ENCODE peak calls at places on chromosome 1, in nine cellular contexts. One of them, this sample, is unnamed.

GRCh38 chr1:184791199-184791935 is 36.7 kb upstream of the EDEM3 start:
- DNase-seq in GM12865: no peak
- DNase-seq in bronchial epithelial cell: no peak
- DNase-seq in MCF 10A: no peak
- DNase-seq in endodermal cell: no peak
- DNase-seq in right atrium auricular region: no peak
- DNase-seq in pancreas: no peak
- DNase-seq in GM23338: no peak
- DNase-seq in choroid plexus epithelial cell: peak; percentile 40
- DNase-seq in this sample: no peak

GRCh38 chr1:193754732-193755427 is 568.5 kb upstream of the B3GALT2 start:
- DNase-seq in choroid plexus epithelial cell: peak; percentile 30
- DNase-seq in GM12865: peak; percentile 1
- DNase-seq in GM23338: peak; percentile 47
- DNase-seq in right atrium auricular region: no peak
- DNase-seq in bronchial epithelial cell: peak; percentile 10
- DNase-seq in MCF 10A: peak; percentile 24
- DNase-seq in pancreas: no peak
- DNase-seq in endodermal cell: no peak
- DNase-seq in this sample: no peak

GRCh38 chr1:226989081-226989747 is 49.1 kb downstream of the COQ8A start:
- DNase-seq in endodermal cell: no peak
- DNase-seq in right atrium auricular region: no peak
- DNase-seq in bronchial epithelial cell: no peak
- DNase-seq in GM23338: no peak
- DNase-seq in pancreas: peak; percentile 5
- DNase-seq in GM12865: no peak
- DNase-seq in choroid plexus epithelial cell: no peak
- DNase-seq in MCF 10A: no peak
- DNase-seq in this sample: no peak

GRCh38 chr1:244778356-244778755 is 57.1 kb upstream of the COX20 start:
- DNase-seq in MCF 10A: peak; percentile 92
- DNase-seq in bronchial epithelial cell: peak; percentile 85
- DNase-seq in choroid plexus epithelial cell: peak; percentile 81
- DNase-seq in pancreas: no peak
- DNase-seq in right atrium auricular region: no peak
- DNase-seq in endodermal cell: no peak
- DNase-seq in GM12865: no peak
- DNase-seq in GM23338: no peak
- DNase-seq in this sample: no peak

GRCh38 chr1:66383168-66383567 is 150.8 kb upstream of the SGIP1 start:
- DNase-seq in bronchial epithelial cell: no peak
- DNase-seq in GM12865: no peak
- DNase-seq in endodermal cell: no peak
- DNase-seq in GM23338: peak; percentile 45
- DNase-seq in right atrium auricular region: no peak
- DNase-seq in choroid plexus epithelial cell: no peak
- DNase-seq in pancreas: no peak
- DNase-seq in MCF 10A: peak; percentile 13
- DNase-seq in this sample: no peak

GRCh38 chr1:227941509-227942020 is 6.2 kb downstream of the WNT9A start:
- DNase-seq in bronchial epithelial cell: no peak
- DNase-seq in MCF 10A: no peak
- DNase-seq in right atrium auricular region: no peak
- DNase-seq in pancreas: no peak
- DNase-seq in GM12865: no peak
- DNase-seq in GM23338: peak; percentile 53
- DNase-seq in choroid plexus epithelial cell: no peak
- DNase-seq in endodermal cell: peak; percentile 67
- DNase-seq in this sample: no peak

GRCh38 chr1:240511789-240512188 is 100.2 kb downstream of the GREM2 start:
- DNase-seq in choroid plexus epithelial cell: no peak
- DNase-seq in pancreas: no peak
- DNase-seq in MCF 10A: no peak
- DNase-seq in GM12865: no peak
- DNase-seq in right atrium auricular region: no peak
- DNase-seq in bronchial epithelial cell: no peak
- DNase-seq in GM23338: no peak
- DNase-seq in endodermal cell: no peak
- DNase-seq in this sample: no peak

GRCh38 chr1:38815903-38816627 is 43.5 kb downstream of the RRAGC start:
- DNase-seq in choroid plexus epithelial cell: no peak
- DNase-seq in bronchial epithelial cell: no peak
- DNase-seq in GM23338: peak; percentile 53
- DNase-seq in MCF 10A: no peak
- DNase-seq in pancreas: no peak
- DNase-seq in GM12865: peak; percentile 93
- DNase-seq in endodermal cell: no peak
- DNase-seq in right atrium auricular region: no peak
- DNase-seq in this sample: no peak

GRCh38 chr1:101898137-101898536 is 98.6 kb downstream of the OLFM3 start:
- DNase-seq in MCF 10A: no peak
- DNase-seq in right atrium auricular region: no peak
- DNase-seq in choroid plexus epithelial cell: no peak
- DNase-seq in bronchial epithelial cell: no peak
- DNase-seq in GM23338: no peak
- DNase-seq in GM12865: no peak
- DNase-seq in pancreas: no peak
- DNase-seq in endodermal cell: no peak
- DNase-seq in this sample: no peak

GRCh38 chr1:116252785-116253184 is 120.3 kb upstream of the ATP1A1 start:
- DNase-seq in endodermal cell: no peak
- DNase-seq in GM12865: no peak
- DNase-seq in bronchial epithelial cell: no peak
- DNase-seq in right atrium auricular region: no peak
- DNase-seq in MCF 10A: no peak
- DNase-seq in pancreas: no peak
- DNase-seq in GM23338: no peak
- DNase-seq in choroid plexus epithelial cell: no peak
- DNase-seq in this sample: no peak

GRCh38 chr1:96365076-96365475 is 356.5 kb upstream of the PTBP2 start:
- DNase-seq in right atrium auricular region: no peak
- DNase-seq in MCF 10A: peak; percentile 64
- DNase-seq in choroid plexus epithelial cell: peak; percentile 54
- DNase-seq in endodermal cell: no peak
- DNase-seq in GM12865: no peak
- DNase-seq in pancreas: no peak
- DNase-seq in bronchial epithelial cell: no peak
- DNase-seq in GM23338: no peak
- DNase-seq in this sample: no peak

GRCh38 chr1:96365596-96365995 is 356.0 kb upstream of the PTBP2 start:
- DNase-seq in choroid plexus epithelial cell: peak; percentile 65
- DNase-seq in GM23338: no peak
- DNase-seq in endodermal cell: no peak
- DNase-seq in bronchial epithelial cell: no peak
- DNase-seq in pancreas: no peak
- DNase-seq in MCF 10A: peak; percentile 76
- DNase-seq in right atrium auricular region: no peak
- DNase-seq in GM12865: no peak
- DNase-seq in this sample: no peak

GRCh38 chr1:96366516-96366915 is 355.1 kb upstream of the PTBP2 start:
- DNase-seq in choroid plexus epithelial cell: peak; percentile 44
- DNase-seq in GM12865: no peak
- DNase-seq in endodermal cell: no peak
- DNase-seq in bronchial epithelial cell: peak; percentile 15
- DNase-seq in right atrium auricular region: no peak
- DNase-seq in GM23338: no peak
- DNase-seq in MCF 10A: no peak
- DNase-seq in pancreas: no peak
- DNase-seq in this sample: no peak

GRCh38 chr1:96370752-96371151 is 350.8 kb upstream of the PTBP2 start:
- DNase-seq in choroid plexus epithelial cell: peak; percentile 90
- DNase-seq in MCF 10A: peak; percentile 84
- DNase-seq in GM23338: no peak
- DNase-seq in right atrium auricular region: no peak
- DNase-seq in bronchial epithelial cell: peak; percentile 65
- DNase-seq in endodermal cell: no peak
- DNase-seq in pancreas: no peak
- DNase-seq in GM12865: no peak
- DNase-seq in this sample: no peak

DNA sequence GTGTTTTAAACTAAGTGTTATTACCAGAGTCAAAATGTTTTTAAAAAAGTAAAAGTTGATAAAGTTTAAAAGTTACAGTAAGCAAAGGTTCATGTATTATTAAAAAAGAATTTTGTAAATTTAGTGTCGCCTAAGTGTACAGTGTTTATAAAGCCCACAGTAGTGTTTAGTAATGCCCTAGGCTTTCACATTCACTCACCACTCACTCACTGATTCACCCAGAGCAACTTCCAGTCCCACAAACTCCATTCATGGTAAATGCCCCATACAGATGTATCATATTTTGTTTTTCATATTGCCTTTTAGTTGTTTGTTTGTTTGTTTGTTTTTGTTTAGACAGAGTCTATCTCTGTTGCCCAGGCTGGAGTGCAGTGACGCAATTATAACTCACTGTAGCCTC is 353.8 kb upstream of the PTBP2 start:
- DNase-seq in pancreas: no peak
- DNase-seq in endodermal cell: no peak
- DNase-seq in GM23338: no peak
- DNase-seq in MCF 10A: no peak
- DNase-seq in right atrium auricular region: no peak
- DNase-seq in bronchial epithelial cell: peak; percentile 21
- DNase-seq in choroid plexus epithelial cell: no peak
- DNase-seq in GM12865: no peak
- DNase-seq in this sample: no peak
- TF ChIP-seq CTCF in pancreas: no peak
- TF ChIP-seq CTCF in endodermal cell: no peak
- TF ChIP-seq CTCF in GM23338: no peak
- TF ChIP-seq CTCF in MCF 10A: no peak
- TF ChIP-seq CTCF in right atrium auricular region: no peak
- TF ChIP-seq CTCF in bronchial epithelial cell: no peak
- TF ChIP-seq CTCF in choroid plexus epithelial cell: no peak
- TF ChIP-seq CTCF in GM12865: no peak
- TF ChIP-seq CTCF in this sample: no peak

GRCh38 chr1:18918417-18918816 is 16.1 kb upstream of the ALDH4A1 start:
- DNase-seq in choroid plexus epithelial cell: no peak
- DNase-seq in right atrium auricular region: no peak
- DNase-seq in bronchial epithelial cell: no peak
- DNase-seq in GM23338: no peak
- DNase-seq in GM12865: no peak
- DNase-seq in pancreas: no peak
- DNase-seq in MCF 10A: no peak
- DNase-seq in endodermal cell: no peak
- DNase-seq in this sample: no peak
- TF ChIP-seq CTCF in choroid plexus epithelial cell: no peak
- TF ChIP-seq CTCF in right atrium auricular region: no peak
- TF ChIP-seq CTCF in bronchial epithelial cell: no peak
- TF ChIP-seq CTCF in GM23338: peak; percentile 26
- TF ChIP-seq CTCF in GM12865: no peak
- TF ChIP-seq CTCF in pancreas: no peak
- TF ChIP-seq CTCF in MCF 10A: no peak
- TF ChIP-seq CTCF in endodermal cell: peak; percentile 16
- TF ChIP-seq CTCF in this sample: no peak

DNA sequence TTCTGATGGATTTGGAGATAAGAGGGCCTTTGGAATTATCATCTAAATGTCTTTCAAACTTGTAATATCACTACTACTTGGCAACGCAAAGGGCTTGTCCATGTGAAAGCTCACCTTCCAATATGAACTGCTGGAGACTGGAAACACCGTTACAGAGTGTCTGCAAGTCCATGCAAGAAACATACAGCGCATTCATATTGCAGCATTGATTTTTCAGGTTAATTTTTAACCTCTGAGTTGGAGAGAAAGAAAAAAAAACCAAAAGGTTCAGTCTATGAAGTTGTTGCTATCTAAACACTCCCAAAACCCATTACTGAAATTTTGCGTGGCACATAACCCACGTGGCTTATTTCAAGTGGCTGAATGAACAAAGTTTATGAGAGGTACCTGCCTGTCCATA is 23.8 kb downstream of the DAB1 start:
- DNase-seq in endodermal cell: no peak
- DNase-seq in right atrium auricular region: no peak
- DNase-seq in choroid plexus epithelial cell: no peak
- DNase-seq in GM23338: no peak
- DNase-seq in bronchial epithelial cell: no peak
- DNase-seq in pancreas: no peak
- DNase-seq in GM12865: no peak
- DNase-seq in MCF 10A: no peak
- DNase-seq in this sample: no peak
- TF ChIP-seq CTCF in endodermal cell: no peak
- TF ChIP-seq CTCF in right atrium auricular region: no peak
- TF ChIP-seq CTCF in choroid plexus epithelial cell: no peak
- TF ChIP-seq CTCF in GM23338: no peak
- TF ChIP-seq CTCF in bronchial epithelial cell: no peak
- TF ChIP-seq CTCF in pancreas: no peak
- TF ChIP-seq CTCF in GM12865: no peak
- TF ChIP-seq CTCF in MCF 10A: no peak
- TF ChIP-seq CTCF in this sample: no peak

GRCh38 chr1:151993734-151994496 is at the start of gene S100A10:
- DNase-seq in right atrium auricular region: peak; percentile 88
- DNase-seq in GM12865: peak; percentile 36
- DNase-seq in choroid plexus epithelial cell: peak; percentile 68
- DNase-seq in endodermal cell: peak; percentile 87
- DNase-seq in pancreas: peak; percentile 65
- DNase-seq in bronchial epithelial cell: peak; percentile 77
- DNase-seq in MCF 10A: peak; percentile 86
- DNase-seq in GM23338: peak; percentile 74
- DNase-seq in this sample: no peak
- TF ChIP-seq CTCF in right atrium auricular region: peak; percentile 12
- TF ChIP-seq CTCF in GM12865: no peak
- TF ChIP-seq CTCF in choroid plexus epithelial cell: no peak
- TF ChIP-seq CTCF in endodermal cell: no peak
- TF ChIP-seq CTCF in pancreas: no peak
- TF ChIP-seq CTCF in bronchial epithelial cell: no peak
- TF ChIP-seq CTCF in MCF 10A: no peak
- TF ChIP-seq CTCF in GM23338: no peak
- TF ChIP-seq CTCF in this sample: no peak

GRCh38 chr1:33137800-33138199 is 44.0 kb downstream of the TRIM62 start:
- DNase-seq in MCF 10A: no peak
- DNase-seq in choroid plexus epithelial cell: peak; percentile 67
- DNase-seq in right atrium auricular region: no peak
- DNase-seq in GM23338: peak; percentile 91
- DNase-seq in pancreas: no peak
- DNase-seq in GM12865: peak; percentile 55
- DNase-seq in endodermal cell: peak; percentile 91
- DNase-seq in bronchial epithelial cell: no peak
- DNase-seq in this sample: no peak
- TF ChIP-seq CTCF in MCF 10A: peak; percentile 12
- TF ChIP-seq CTCF in choroid plexus epithelial cell: peak; percentile 81
- TF ChIP-seq CTCF in right atrium auricular region: peak; percentile 65
- TF ChIP-seq CTCF in GM23338: peak; percentile 70
- TF ChIP-seq CTCF in pancreas: no peak
- TF ChIP-seq CTCF in GM12865: peak; percentile 64
- TF ChIP-seq CTCF in endodermal cell: peak; percentile 90
- TF ChIP-seq CTCF in bronchial epithelial cell: peak; percentile 56
- TF ChIP-seq CTCF in this sample: no peak

This sample was measured in omental fat pad.